ENCODE peak calls at places on chromosomes 3 and 15, in six cellular contexts. One of them, this sample, is unnamed. For H3K9me3, the result is how much of the 10 kb centered on the place peaks cover.

GRCh38 chr3:46860381-46861292 is 2.6 kb downstream of the MYL3 start:
- DNase-seq in astrocyte: no peak
- DNase-seq in GM23248: peak
- DNase-seq in MM.1S: no peak
- DNase-seq in HCT116: no peak
- DNase-seq in PC-9: no peak
- DNase-seq in this sample: no peak

GRCh38 chr3:141491929-141492328 is 5.1 kb downstream of the RASA2 start:
- DNase-seq in astrocyte: no peak
- DNase-seq in GM23248: no peak
- DNase-seq in MM.1S: no peak
- DNase-seq in HCT116: no peak
- DNase-seq in PC-9: no peak
- DNase-seq in this sample: no peak

GRCh38 chr3:4850211-4850927 is 128.9 kb upstream of the BHLHE40 start:
- DNase-seq in astrocyte: peak
- DNase-seq in GM23248: no peak
- DNase-seq in MM.1S: no peak
- DNase-seq in HCT116: no peak
- DNase-seq in PC-9: no peak
- DNase-seq in this sample: no peak

GRCh38 chr3:39110041-39110639 is 2.7 kb downstream of the TTC21A start:
- DNase-seq in astrocyte: no peak
- DNase-seq in GM23248: peak
- DNase-seq in MM.1S: no peak
- DNase-seq in HCT116: no peak
- DNase-seq in PC-9: no peak
- DNase-seq in this sample: no peak

GRCh38 chr3:136070334-136070733 is 104.8 kb downstream of the PPP2R3A start:
- DNase-seq in astrocyte: peak
- DNase-seq in GM23248: peak
- DNase-seq in MM.1S: no peak
- DNase-seq in HCT116: no peak
- DNase-seq in PC-9: no peak
- DNase-seq in this sample: no peak

GRCh38 chr3:127329647-127330285 is 41.9 kb upstream of the PRR20G start:
- DNase-seq in astrocyte: no peak
- DNase-seq in GM23248: no peak
- DNase-seq in MM.1S: no peak
- DNase-seq in HCT116: no peak
- DNase-seq in PC-9: no peak
- DNase-seq in this sample: no peak

GRCh38 chr3:127899200-127899599 is 15.8 kb upstream of the KBTBD12 start:
- DNase-seq in astrocyte: no peak
- DNase-seq in GM23248: no peak
- DNase-seq in MM.1S: no peak
- DNase-seq in HCT116: no peak
- DNase-seq in PC-9: no peak
- DNase-seq in this sample: no peak

GRCh38 chr3:7929319-7929889 is 572.2 kb upstream of the LMCD1 start:
- DNase-seq in astrocyte: no peak
- DNase-seq in GM23248: no peak
- DNase-seq in MM.1S: no peak
- DNase-seq in HCT116: no peak
- DNase-seq in PC-9: no peak
- DNase-seq in this sample: no peak

GRCh38 chr15:29089731-29090616 is 179.6 kb downstream of the NSMCE3 start:
- DNase-seq in astrocyte: peak
- DNase-seq in GM23248: no peak
- DNase-seq in MM.1S: no peak
- DNase-seq in HCT116: no peak
- DNase-seq in PC-9: no peak
- DNase-seq in this sample: no peak

GRCh38 chr3:151085889-151086483 is 522 bp downstream of the MED12L start:
- DNase-seq in astrocyte: peak
- DNase-seq in GM23248: peak
- DNase-seq in MM.1S: peak
- DNase-seq in HCT116: no peak
- DNase-seq in PC-9: peak
- DNase-seq in this sample: no peak

GRCh38 chr3:134974621-134975020 is 179.6 kb downstream of the EPHB1 start:
- DNase-seq in astrocyte: no peak
- DNase-seq in GM23248: peak
- DNase-seq in MM.1S: no peak
- DNase-seq in HCT116: no peak
- DNase-seq in PC-9: no peak
- DNase-seq in this sample: no peak

GRCh38 chr15:51969728-51970127 is 1.9 kb downstream of the LEO1 start:
- DNase-seq in astrocyte: peak
- DNase-seq in GM23248: peak
- DNase-seq in MM.1S: no peak
- DNase-seq in HCT116: no peak
- DNase-seq in PC-9: no peak
- DNase-seq in this sample: no peak

GRCh38 chr3:129688310-129688895 is 81.9 kb upstream of the PLXND1 start:
- DNase-seq in astrocyte: peak
- DNase-seq in GM23248: peak
- DNase-seq in MM.1S: no peak
- DNase-seq in HCT116: no peak
- DNase-seq in PC-9: no peak
- DNase-seq in this sample: no peak

GRCh38 chr15:98684441-98684840 is 36.1 kb downstream of the IGF1R start:
- DNase-seq in astrocyte: peak
- DNase-seq in GM23248: peak
- DNase-seq in MM.1S: no peak
- DNase-seq in HCT116: no peak
- DNase-seq in PC-9: no peak
- DNase-seq in this sample: peak

GRCh38 chr15:31392761-31393401 is 66.2 kb downstream of the KLF13 start:
- DNase-seq in astrocyte: no peak
- DNase-seq in GM23248: peak
- DNase-seq in MM.1S: no peak
- DNase-seq in HCT116: no peak
- DNase-seq in PC-9: no peak
- DNase-seq in this sample: no peak

GRCh38 chr3:126035362-126036050 is 48.4 kb downstream of the SLC41A3 start:
- DNase-seq in astrocyte: no peak
- DNase-seq in GM23248: no peak
- DNase-seq in MM.1S: no peak
- DNase-seq in HCT116: no peak
- DNase-seq in PC-9: no peak
- DNase-seq in this sample: no peak

GRCh38 chr15:25054943-25055342 is 100.2 kb downstream of the SNRPN start:
- DNase-seq in astrocyte: no peak
- DNase-seq in GM23248: no peak
- DNase-seq in MM.1S: no peak
- DNase-seq in HCT116: no peak
- DNase-seq in PC-9: no peak
- DNase-seq in this sample: no peak
- H3K9me3 ChIP-seq in astrocyte: half or more
- H3K9me3 ChIP-seq in GM23248: under half
- H3K9me3 ChIP-seq in MM.1S: under half
- H3K9me3 ChIP-seq in HCT116: under half
- H3K9me3 ChIP-seq in PC-9: under half
- H3K9me3 ChIP-seq in this sample: under half

GRCh38 chr3:122959339-122959738 is 68.2 kb downstream of the SEMA5B start:
- DNase-seq in astrocyte: no peak
- DNase-seq in GM23248: no peak
- DNase-seq in MM.1S: no peak
- DNase-seq in HCT116: no peak
- DNase-seq in PC-9: no peak
- DNase-seq in this sample: no peak

GRCh38 chr3:122964844-122965243 is 62.7 kb downstream of the SEMA5B start:
- DNase-seq in astrocyte: no peak
- DNase-seq in GM23248: no peak
- DNase-seq in MM.1S: no peak
- DNase-seq in HCT116: no peak
- DNase-seq in PC-9: no peak
- DNase-seq in this sample: no peak

GRCh38 chr3:122960652-122961051 is 66.9 kb downstream of the SEMA5B start:
- DNase-seq in astrocyte: no peak
- DNase-seq in GM23248: no peak
- DNase-seq in MM.1S: no peak
- DNase-seq in HCT116: no peak
- DNase-seq in PC-9: no peak
- DNase-seq in this sample: no peak

GRCh38 chr3:122961146-122961545 is 66.4 kb downstream of the SEMA5B start:
- DNase-seq in astrocyte: peak
- DNase-seq in GM23248: no peak
- DNase-seq in MM.1S: no peak
- DNase-seq in HCT116: no peak
- DNase-seq in PC-9: no peak
- DNase-seq in this sample: no peak

DNA sequence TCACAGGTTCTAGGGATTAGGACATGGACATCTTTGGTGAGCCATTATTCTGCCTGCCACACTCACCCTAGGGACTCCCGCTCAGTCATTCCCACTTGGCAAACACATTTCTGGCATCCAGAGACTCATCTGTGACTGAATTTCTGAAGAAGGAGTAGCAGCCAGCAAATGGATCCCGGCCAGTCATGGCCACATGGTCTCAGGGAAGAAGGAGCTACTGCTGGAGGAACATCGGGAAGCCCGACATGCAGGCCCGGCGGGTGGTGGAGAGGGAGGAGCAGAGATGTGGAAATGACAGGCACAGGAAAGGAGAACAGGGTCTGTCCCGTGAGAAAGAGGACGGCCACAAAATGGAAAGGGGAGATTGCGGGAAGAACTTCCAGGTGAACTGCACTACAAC is 65.4 kb downstream of the SEMA5B start:
- DNase-seq in astrocyte: no peak
- DNase-seq in GM23248: peak
- DNase-seq in MM.1S: no peak
- DNase-seq in HCT116: no peak
- DNase-seq in PC-9: no peak
- DNase-seq in this sample: no peak
- TF ChIP-seq EZH2 in astrocyte: peak
- TF ChIP-seq EZH2 in GM23248: no peak
- TF ChIP-seq EZH2 in MM.1S: no peak
- TF ChIP-seq EZH2 in HCT116: no peak
- TF ChIP-seq EZH2 in PC-9: no peak
- TF ChIP-seq EZH2 in this sample: no peak

GRCh38 chr15:62644874-62645755 is 397.4 kb upstream of the TPM1 start:
- DNase-seq in astrocyte: peak
- DNase-seq in GM23248: peak
- DNase-seq in MM.1S: no peak
- DNase-seq in HCT116: no peak
- DNase-seq in PC-9: no peak
- DNase-seq in this sample: no peak
- H3K27ac ChIP-seq in astrocyte: no peak
- H3K27ac ChIP-seq in GM23248: no peak
- H3K27ac ChIP-seq in MM.1S: no peak
- H3K27ac ChIP-seq in HCT116: no peak
- H3K27ac ChIP-seq in PC-9: no peak
- H3K27ac ChIP-seq in this sample: no peak

GRCh38 chr3:75727985-75728384 is 57.4 kb downstream of the ZNF717 start:
- DNase-seq in astrocyte: no peak
- DNase-seq in GM23248: no peak
- DNase-seq in MM.1S: no peak
- DNase-seq in HCT116: no peak
- DNase-seq in PC-9: no peak
- DNase-seq in this sample: no peak
- H3K9me3 ChIP-seq in astrocyte: under half
- H3K9me3 ChIP-seq in GM23248: under half
- H3K9me3 ChIP-seq in MM.1S: under half
- H3K9me3 ChIP-seq in HCT116: under half
- H3K9me3 ChIP-seq in PC-9: under half
- H3K9me3 ChIP-seq in this sample: under half

GRCh38 chr3:27718459-27718858 is 3.7 kb downstream of the EOMES start:
- DNase-seq in astrocyte: no peak
- DNase-seq in GM23248: no peak
- DNase-seq in MM.1S: no peak
- DNase-seq in HCT116: no peak
- DNase-seq in PC-9: no peak
- DNase-seq in this sample: no peak

GRCh38 chr3:27716309-27716708 is 5.8 kb downstream of the EOMES start:
- DNase-seq in astrocyte: no peak
- DNase-seq in GM23248: no peak
- DNase-seq in MM.1S: no peak
- DNase-seq in HCT116: no peak
- DNase-seq in PC-9: no peak
- DNase-seq in this sample: no peak

GRCh38 chr3:27715863-27716262 is 6.3 kb downstream of the EOMES start:
- DNase-seq in astrocyte: no peak
- DNase-seq in GM23248: no peak
- DNase-seq in MM.1S: no peak
- DNase-seq in HCT116: no peak
- DNase-seq in PC-9: no peak
- DNase-seq in this sample: no peak

GRCh38 chr3:27715454-27715806 is 6.7 kb downstream of the EOMES start:
- DNase-seq in astrocyte: no peak
- DNase-seq in GM23248: no peak
- DNase-seq in MM.1S: no peak
- DNase-seq in HCT116: no peak
- DNase-seq in PC-9: no peak
- DNase-seq in this sample: no peak

DNA sequence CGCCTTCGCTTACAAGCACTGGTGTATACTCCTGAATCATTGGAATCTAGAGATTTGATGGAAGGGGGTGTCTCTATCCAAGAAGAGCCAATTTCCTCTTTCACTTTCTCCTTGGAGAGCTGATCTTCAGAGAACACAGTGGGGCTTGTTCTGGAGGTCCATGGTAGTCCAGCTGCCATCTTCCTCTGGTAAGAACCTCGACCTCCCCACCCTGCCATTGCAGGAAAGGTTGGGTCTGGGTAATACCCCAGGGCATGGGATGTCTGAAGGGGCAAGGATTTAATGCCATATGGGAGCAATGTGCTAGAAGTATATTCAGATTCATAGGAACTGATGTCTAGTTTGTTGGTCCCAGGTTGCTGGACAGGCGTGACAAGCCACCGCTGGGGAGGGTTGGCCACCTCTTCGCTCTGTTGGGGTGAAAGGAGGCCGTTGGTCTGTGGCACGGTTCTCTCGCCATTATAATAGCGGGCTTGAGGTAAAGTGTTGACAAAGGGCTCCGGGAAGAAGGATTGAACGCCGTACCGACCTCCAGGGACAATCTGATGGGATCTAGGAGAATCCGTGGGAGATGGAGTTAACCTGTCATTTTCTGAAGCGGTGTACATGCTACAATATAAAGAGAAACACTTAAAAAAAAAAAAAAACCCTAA is 4.8 kb downstream of the EOMES start:
- DNase-seq in astrocyte: no peak
- DNase-seq in GM23248: no peak
- DNase-seq in MM.1S: no peak
- DNase-seq in HCT116: no peak
- DNase-seq in PC-9: no peak
- DNase-seq in this sample: no peak
- TF ChIP-seq EZH2 in astrocyte: no peak
- TF ChIP-seq EZH2 in GM23248: no peak
- TF ChIP-seq EZH2 in MM.1S: no peak
- TF ChIP-seq EZH2 in HCT116: no peak
- TF ChIP-seq EZH2 in PC-9: no peak
- TF ChIP-seq EZH2 in this sample: no peak

GRCh38 chr3:108106449-108106848 is 15.6 kb upstream of the CD47 start:
- DNase-seq in astrocyte: no peak
- DNase-seq in GM23248: no peak
- DNase-seq in MM.1S: no peak
- DNase-seq in HCT116: no peak
- DNase-seq in PC-9: no peak
- DNase-seq in this sample: no peak
- H3K27ac ChIP-seq in astrocyte: no peak
- H3K27ac ChIP-seq in GM23248: no peak
- H3K27ac ChIP-seq in MM.1S: no peak
- H3K27ac ChIP-seq in HCT116: no peak
- H3K27ac ChIP-seq in PC-9: no peak
- H3K27ac ChIP-seq in this sample: no peak

This sample was measured in SK-N-MC.